ENCODE peak calls at places on chromosomes 13 and 19, in six cellular contexts. One of them, this sample, is unnamed.

GRCh38 chr19:14081797-14082674 is 3.5 kb downstream of the C19orf67 start:
- DNase-seq in adrenal gland: no peak
- DNase-seq in GM12878: no peak
- DNase-seq in uterus: peak
- DNase-seq in heart left ventricle: peak
- DNase-seq in A549: no peak
- DNase-seq in this sample: peak

GRCh38 chr13:63107163-63107935 is 1691.7 kb upstream of the PCDH20 start:
- DNase-seq in adrenal gland: no peak
- DNase-seq in GM12878: no peak
- DNase-seq in uterus: no peak
- DNase-seq in heart left ventricle: no peak
- DNase-seq in A549: peak
- DNase-seq in this sample: no peak

GRCh38 chr13:49530452-49530851 is 34.7 kb downstream of the PHF11 start:
- DNase-seq in adrenal gland: peak
- DNase-seq in GM12878: no peak
- DNase-seq in uterus: no peak
- DNase-seq in heart left ventricle: no peak
- DNase-seq in A549: no peak
- DNase-seq in this sample: no peak

GRCh38 chr13:113753171-113753570 is 5.9 kb upstream of the TMEM255B start:
- DNase-seq in adrenal gland: no peak
- DNase-seq in GM12878: no peak
- DNase-seq in uterus: no peak
- DNase-seq in heart left ventricle: no peak
- DNase-seq in A549: no peak
- DNase-seq in this sample: no peak

GRCh38 chr19:6228523-6229215 is 51.1 kb downstream of the MLLT1 start:
- DNase-seq in adrenal gland: no peak
- DNase-seq in GM12878: no peak
- DNase-seq in uterus: no peak
- DNase-seq in heart left ventricle: no peak
- DNase-seq in A549: no peak
- DNase-seq in this sample: no peak

GRCh38 chr19:7307590-7308218 is 13.5 kb upstream of the INSR start:
- DNase-seq in adrenal gland: no peak
- DNase-seq in GM12878: no peak
- DNase-seq in uterus: no peak
- DNase-seq in heart left ventricle: no peak
- DNase-seq in A549: no peak
- DNase-seq in this sample: no peak

GRCh38 chr13:73599232-73600128 is 534.7 kb downstream of the KLF12 start:
- DNase-seq in adrenal gland: no peak
- DNase-seq in GM12878: no peak
- DNase-seq in uterus: no peak
- DNase-seq in heart left ventricle: no peak
- DNase-seq in A549: no peak
- DNase-seq in this sample: no peak

GRCh38 chr19:28502879-28503734 is 709.8 kb downstream of the UQCRFS1 start:
- DNase-seq in adrenal gland: no peak
- DNase-seq in GM12878: no peak
- DNase-seq in uterus: no peak
- DNase-seq in heart left ventricle: no peak
- DNase-seq in A549: no peak
- DNase-seq in this sample: no peak

GRCh38 chr19:8592231-8593009 is 15.2 kb upstream of the MYO1F start:
- DNase-seq in adrenal gland: peak
- DNase-seq in GM12878: no peak
- DNase-seq in uterus: peak
- DNase-seq in heart left ventricle: peak
- DNase-seq in A549: peak
- DNase-seq in this sample: peak

GRCh38 chr19:5694167-5694951 is 4.3 kb downstream of the RPL36 start:
- DNase-seq in adrenal gland: peak
- DNase-seq in GM12878: no peak
- DNase-seq in uterus: no peak
- DNase-seq in heart left ventricle: no peak
- DNase-seq in A549: no peak
- DNase-seq in this sample: no peak

GRCh38 chr19:6587998-6588507 is 2.9 kb downstream of the CD70 start:
- DNase-seq in adrenal gland: no peak
- DNase-seq in GM12878: no peak
- DNase-seq in uterus: no peak
- DNase-seq in heart left ventricle: no peak
- DNase-seq in A549: no peak
- DNase-seq in this sample: no peak

GRCh38 chr13:93614776-93615175 is 388.2 kb downstream of the GPC6 start:
- DNase-seq in adrenal gland: no peak
- DNase-seq in GM12878: no peak
- DNase-seq in uterus: no peak
- DNase-seq in heart left ventricle: no peak
- DNase-seq in A549: no peak
- DNase-seq in this sample: no peak

GRCh38 chr13:25292301-25292700 is 5.0 kb upstream of the MTMR6 start:
- DNase-seq in adrenal gland: peak
- DNase-seq in GM12878: no peak
- DNase-seq in uterus: no peak
- DNase-seq in heart left ventricle: no peak
- DNase-seq in A549: no peak
- DNase-seq in this sample: no peak

GRCh38 chr13:43054803-43055802 is 31.7 kb downstream of the DNAJC15 start:
- DNase-seq in adrenal gland: peak
- DNase-seq in GM12878: no peak
- DNase-seq in uterus: peak
- DNase-seq in heart left ventricle: peak
- DNase-seq in A549: no peak
- DNase-seq in this sample: no peak

GRCh38 chr19:29687897-29688728 is 22.9 kb downstream of the PLEKHF1 start:
- DNase-seq in adrenal gland: no peak
- DNase-seq in GM12878: no peak
- DNase-seq in uterus: no peak
- DNase-seq in heart left ventricle: no peak
- DNase-seq in A549: no peak
- DNase-seq in this sample: no peak

GRCh38 chr19:48329167-48329891 is 4.0 kb downstream of the EMP3 start:
- DNase-seq in adrenal gland: peak
- DNase-seq in GM12878: peak
- DNase-seq in uterus: peak
- DNase-seq in heart left ventricle: no peak
- DNase-seq in A549: no peak
- DNase-seq in this sample: no peak

GRCh38 chr13:30745917-30746686 is 10.8 kb downstream of the ALOX5AP start:
- DNase-seq in adrenal gland: no peak
- DNase-seq in GM12878: no peak
- DNase-seq in uterus: no peak
- DNase-seq in heart left ventricle: no peak
- DNase-seq in A549: no peak
- DNase-seq in this sample: peak

GRCh38 chr19:45179063-45179847 is 671 bp downstream of the BLOC1S3 start:
- DNase-seq in adrenal gland: peak
- DNase-seq in GM12878: no peak
- DNase-seq in uterus: no peak
- DNase-seq in heart left ventricle: peak
- DNase-seq in A549: no peak
- DNase-seq in this sample: peak

GRCh38 chr19:29467824-29468401 is 57.9 kb upstream of the VSTM2B start:
- DNase-seq in adrenal gland: no peak
- DNase-seq in GM12878: no peak
- DNase-seq in uterus: no peak
- DNase-seq in heart left ventricle: no peak
- DNase-seq in A549: peak
- DNase-seq in this sample: no peak

GRCh38 chr19:6233051-6233826 is 46.5 kb downstream of the MLLT1 start:
- DNase-seq in adrenal gland: peak
- DNase-seq in GM12878: no peak
- DNase-seq in uterus: peak
- DNase-seq in heart left ventricle: peak
- DNase-seq in A549: no peak
- DNase-seq in this sample: peak

GRCh38 chr19:13611596-13611995 is 105.3 kb upstream of the CACNA1A start:
- DNase-seq in adrenal gland: no peak
- DNase-seq in GM12878: no peak
- DNase-seq in uterus: no peak
- DNase-seq in heart left ventricle: no peak
- DNase-seq in A549: no peak
- DNase-seq in this sample: no peak

GRCh38 chr13:51341232-51341631 is 1.7 kb downstream of the SERPINE3 start:
- DNase-seq in adrenal gland: no peak
- DNase-seq in GM12878: no peak
- DNase-seq in uterus: no peak
- DNase-seq in heart left ventricle: no peak
- DNase-seq in A549: no peak
- DNase-seq in this sample: no peak

GRCh38 chr13:65940720-65941119 is 1289.4 kb downstream of the PCDH9 start:
- DNase-seq in adrenal gland: no peak
- DNase-seq in GM12878: no peak
- DNase-seq in uterus: no peak
- DNase-seq in heart left ventricle: peak
- DNase-seq in A549: no peak
- DNase-seq in this sample: no peak

GRCh38 chr13:86355301-86355700 is 556.1 kb upstream of the SLITRK6 start:
- DNase-seq in adrenal gland: no peak
- DNase-seq in GM12878: no peak
- DNase-seq in uterus: no peak
- DNase-seq in heart left ventricle: no peak
- DNase-seq in A549: no peak
- DNase-seq in this sample: no peak

GRCh38 chr19:43957891-43958290 is 6.9 kb downstream of the ZNF221 start:
- DNase-seq in adrenal gland: no peak
- DNase-seq in GM12878: no peak
- DNase-seq in uterus: no peak
- DNase-seq in heart left ventricle: no peak
- DNase-seq in A549: no peak
- DNase-seq in this sample: no peak

GRCh38 chr13:89113744-89114143 is 1442.6 kb downstream of the SLITRK5 start:
- DNase-seq in adrenal gland: no peak
- DNase-seq in GM12878: no peak
- DNase-seq in uterus: no peak
- DNase-seq in heart left ventricle: no peak
- DNase-seq in A549: no peak
- DNase-seq in this sample: no peak

GRCh38 chr19:48962029-48962848 is 2.9 kb upstream of the FTL start:
- DNase-seq in adrenal gland: peak
- DNase-seq in GM12878: no peak
- DNase-seq in uterus: no peak
- DNase-seq in heart left ventricle: peak
- DNase-seq in A549: peak
- DNase-seq in this sample: peak

GRCh38 chr13:44347905-44348304 is 25.7 kb upstream of the SERP2 start:
- DNase-seq in adrenal gland: peak
- DNase-seq in GM12878: no peak
- DNase-seq in uterus: no peak
- DNase-seq in heart left ventricle: no peak
- DNase-seq in A549: no peak
- DNase-seq in this sample: no peak

GRCh38 chr19:17677002-17677401 is 11.2 kb downstream of the UNC13A start:
- DNase-seq in adrenal gland: no peak
- DNase-seq in GM12878: no peak
- DNase-seq in uterus: no peak
- DNase-seq in heart left ventricle: no peak
- DNase-seq in A549: no peak
- DNase-seq in this sample: no peak

GRCh38 chr19:17757125-17757524 is 5.8 kb downstream of the FCHO1 start:
- DNase-seq in adrenal gland: peak
- DNase-seq in GM12878: no peak
- DNase-seq in uterus: peak
- DNase-seq in heart left ventricle: peak
- DNase-seq in A549: peak
- DNase-seq in this sample: peak

GRCh38 chr13:30107536-30108136 is 199.7 kb downstream of the KATNAL1 start:
- DNase-seq in adrenal gland: peak
- DNase-seq in GM12878: no peak
- DNase-seq in uterus: no peak
- DNase-seq in heart left ventricle: no peak
- DNase-seq in A549: no peak
- DNase-seq in this sample: peak

GRCh38 chr13:86464193-86464592 is 665.0 kb upstream of the SLITRK6 start:
- DNase-seq in adrenal gland: no peak
- DNase-seq in GM12878: no peak
- DNase-seq in uterus: no peak
- DNase-seq in heart left ventricle: no peak
- DNase-seq in A549: no peak
- DNase-seq in this sample: no peak

GRCh38 chr13:40120288-40120687 is 464.8 kb downstream of the COG6 start:
- DNase-seq in adrenal gland: no peak
- DNase-seq in GM12878: no peak
- DNase-seq in uterus: no peak
- DNase-seq in heart left ventricle: no peak
- DNase-seq in A549: no peak
- DNase-seq in this sample: no peak

GRCh38 chr19:51156710-51157109 is 14.6 kb downstream of the SIGLEC7 start:
- DNase-seq in adrenal gland: no peak
- DNase-seq in GM12878: no peak
- DNase-seq in uterus: no peak
- DNase-seq in heart left ventricle: no peak
- DNase-seq in A549: no peak
- DNase-seq in this sample: no peak
- TF ChIP-seq CTCF in adrenal gland: no peak
- TF ChIP-seq CTCF in GM12878: no peak
- TF ChIP-seq CTCF in uterus: no peak
- TF ChIP-seq CTCF in heart left ventricle: no peak
- TF ChIP-seq CTCF in A549: no peak
- TF ChIP-seq CTCF in this sample: no peak

DNA sequence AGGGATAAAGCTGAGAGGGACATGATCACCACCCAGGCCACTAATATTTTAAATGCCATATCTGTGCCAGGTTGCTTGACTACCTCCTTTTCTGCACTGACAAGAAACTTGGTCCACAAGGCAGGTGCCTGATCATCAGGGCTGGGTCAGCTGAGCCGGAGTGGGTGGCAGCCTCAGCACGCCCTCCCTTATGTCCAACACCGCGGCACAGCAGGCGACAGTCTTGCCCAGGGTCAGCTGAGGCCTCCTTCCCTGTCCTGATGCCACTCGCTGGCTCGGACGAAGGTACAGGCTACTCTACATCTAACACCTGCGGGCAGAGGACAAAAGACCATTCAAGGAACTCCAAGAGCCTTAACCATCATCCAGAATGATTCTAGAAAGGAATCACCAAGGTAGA is 16.9 kb downstream of the ZC3H4 start:
- DNase-seq in adrenal gland: no peak
- DNase-seq in GM12878: no peak
- DNase-seq in uterus: no peak
- DNase-seq in heart left ventricle: no peak
- DNase-seq in A549: no peak
- DNase-seq in this sample: no peak
- TF ChIP-seq POLR2A in adrenal gland: no peak
- TF ChIP-seq POLR2A in GM12878: no peak
- TF ChIP-seq POLR2A in uterus: no peak
- TF ChIP-seq POLR2A in heart left ventricle: no peak
- TF ChIP-seq POLR2A in A549: no peak
- TF ChIP-seq POLR2A in this sample: no peak

GRCh38 chr13:98752111-98752941 is at the start of gene SLC15A1:
- DNase-seq in adrenal gland: peak
- DNase-seq in GM12878: no peak
- DNase-seq in uterus: no peak
- DNase-seq in heart left ventricle: no peak
- DNase-seq in A549: no peak
- DNase-seq in this sample: peak
- H3K4me3 ChIP-seq in adrenal gland: peak
- H3K4me3 ChIP-seq in GM12878: no peak
- H3K4me3 ChIP-seq in uterus: no peak
- H3K4me3 ChIP-seq in heart left ventricle: peak
- H3K4me3 ChIP-seq in A549: peak
- H3K4me3 ChIP-seq in this sample: peak

GRCh38 chr13:110363009-110363408 is 55.9 kb downstream of the COL4A2 start:
- DNase-seq in adrenal gland: no peak
- DNase-seq in GM12878: no peak
- DNase-seq in uterus: no peak
- DNase-seq in heart left ventricle: no peak
- DNase-seq in A549: no peak
- DNase-seq in this sample: no peak
- TF ChIP-seq CTCF in adrenal gland: no peak
- TF ChIP-seq CTCF in GM12878: no peak
- TF ChIP-seq CTCF in uterus: no peak
- TF ChIP-seq CTCF in heart left ventricle: no peak
- TF ChIP-seq CTCF in A549: no peak
- TF ChIP-seq CTCF in this sample: no peak